ENCODE peak calls at places on chromosomes 16 and 17, in six cellular contexts. A is A549, X is endothelial cell of umbilical vein, K is GM12878, C is K562, S is HepG2. P is an unnamed sample.

GRCh38 chr16:48450367-48450766 is 65.2 kb upstream of the SIAH1 start:
- DNase-seq in A (no peak), S (no peak), K (no peak), C (no peak), X (no peak), P (no peak)

GRCh38 chr16:49557070-49557446 is 183.5 kb downstream of the C16orf78 start:
- DNase-seq in X (no peak), A (no peak), C (no peak), K (no peak), S (peak), P (no peak)

GRCh38 chr16:10840703-10841102 is 22.1 kb upstream of the TVP23A start:
- DNase-seq in C (no peak), K (no peak), X (no peak), S (no peak), A (no peak), P (no peak)

GRCh38 chr16:70162041-70162451 is 11.5 kb upstream of the CLEC18C start:
- DNase-seq in C (peak), S (peak), X (peak), A (peak), K (no peak), P (peak)

GRCh38 chr17:7932483-7932891 is 481 bp downstream of the CNTROB start:
- DNase-seq in S (peak), K (no peak), A (peak), C (no peak), X (peak), P (peak)

GRCh38 chr17:28738680-28739384 is 5.0 kb upstream of the TRAF4 start:
- DNase-seq in K (peak), A (no peak), C (no peak), S (no peak), X (no peak), P (no peak)

GRCh38 chr16:19717319-19717718 is 708 bp downstream of the KNOP1 start:
- DNase-seq in A (no peak), C (no peak), X (no peak), K (no peak), S (no peak), P (peak)

GRCh38 chr17:76199466-76199865 is 40.8 kb downstream of the RNF157 start:
- DNase-seq in C (no peak), K (no peak), A (no peak), X (no peak), S (no peak), P (no peak)

GRCh38 chr17:51260237-51260959 is at the start of gene UTP18:
- DNase-seq in C (peak), X (peak), K (peak), S (peak), A (peak), P (peak)

GRCh38 chr17:6257339-6257738 is 177.6 kb downstream of the AIPL1 start:
- DNase-seq in X (peak), S (no peak), C (no peak), A (no peak), K (no peak), P (no peak)

GRCh38 chr17:27203241-27203640 is 90.7 kb upstream of the WSB1 start:
- DNase-seq in C (no peak), K (no peak), X (no peak), A (no peak), S (no peak), P (no peak)

GRCh38 chr16:31360296-31360695 is 5.3 kb downstream of the ITGAX start:
- DNase-seq in A (no peak), C (no peak), S (no peak), K (no peak), X (no peak), P (peak)
- TF ChIP-seq MYC in A (no peak), C (no peak), S (no peak), K (no peak), X (no peak), P (no peak)

GRCh38 chr17:29867643-29868181 is 62.3 kb downstream of the SSH2 start:
- DNase-seq in K (no peak), A (no peak), S (no peak), C (no peak), X (peak), P (peak)
- TF ChIP-seq CTCF in K (no peak), A (peak), S (peak), C (no peak), X (no peak), P (no peak)

DNA sequence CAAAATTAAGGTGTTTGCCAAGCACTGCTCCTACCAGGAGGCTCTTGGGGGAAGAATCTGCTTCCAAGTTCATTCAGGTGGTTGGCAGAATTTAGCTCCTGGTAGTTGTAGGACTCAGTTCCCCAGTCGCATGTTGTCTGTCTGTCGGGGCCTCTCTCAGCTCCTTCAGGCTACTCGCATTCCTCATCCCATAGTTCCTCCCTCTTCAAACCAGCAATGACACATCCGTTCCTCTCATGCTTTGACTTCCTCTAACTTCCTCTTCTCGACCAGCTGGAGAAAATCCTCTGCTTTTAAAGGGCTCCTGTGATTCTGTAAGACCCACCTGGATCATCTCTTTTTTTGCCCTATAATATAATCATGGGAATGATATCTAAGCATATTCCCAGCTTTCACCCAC is 108.1 kb downstream of the PMP22 start:
- DNase-seq in C (no peak), K (no peak), X (no peak), A (no peak), S (no peak), P (peak)
- TF ChIP-seq MYC in C (no peak), K (no peak), X (no peak), A (no peak), S (no peak), P (no peak)

DNA sequence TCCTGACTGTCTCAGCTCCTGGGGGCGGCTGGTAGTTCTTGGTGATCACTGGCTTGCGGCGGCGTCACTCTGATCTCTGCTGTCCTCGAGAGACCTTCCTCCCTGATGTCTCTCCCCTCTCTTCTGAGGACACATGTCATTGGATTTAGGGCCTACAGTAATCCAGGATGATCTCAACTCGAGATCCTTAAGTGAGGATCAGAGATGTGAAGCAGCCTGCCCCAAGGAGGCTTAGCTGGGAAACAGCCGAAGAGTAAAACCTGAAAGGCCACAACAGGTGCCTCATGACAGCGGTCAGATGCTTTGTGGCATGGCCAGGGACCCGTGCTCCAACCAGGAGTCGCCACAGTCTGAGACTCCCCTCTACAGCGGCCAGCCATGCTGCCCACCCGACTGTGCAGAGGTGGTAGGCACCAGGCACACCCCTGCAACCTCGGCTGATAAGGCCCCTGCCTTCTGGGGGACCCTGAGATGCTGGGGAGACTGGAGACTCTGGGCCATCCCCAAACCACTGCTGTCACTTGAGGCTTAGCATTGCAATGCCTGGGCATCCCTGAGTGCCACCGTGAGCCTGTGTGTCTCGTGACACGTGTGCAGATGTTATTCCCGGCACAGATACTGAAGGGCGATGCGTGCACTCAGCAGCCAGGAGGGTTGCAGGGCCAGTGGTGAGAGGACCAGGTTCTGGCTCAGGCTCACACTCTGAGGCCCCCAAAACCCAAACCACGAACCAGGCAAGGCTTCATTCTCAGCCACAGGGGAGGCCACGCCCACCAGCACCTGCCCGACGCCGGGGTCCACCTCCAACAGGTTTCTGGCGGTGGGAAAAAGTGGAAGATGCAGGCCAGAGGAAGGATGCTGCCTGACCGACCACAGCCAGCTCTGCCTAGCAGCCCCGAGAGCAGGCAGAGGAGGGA is 30.2 kb upstream of the SLC38A10 start:
- DNase-seq in X (no peak), S (no peak), C (no peak), A (no peak), K (no peak), P (no peak)
- TF ChIP-seq CTCF in X (no peak), S (no peak), C (no peak), A (no peak), K (no peak), P (no peak)

GRCh38 chr16:21302454-21302853 is 24.4 kb upstream of the CRYM start:
- DNase-seq in X (no peak), A (no peak), K (no peak), C (no peak), S (no peak), P (no peak)
- TF ChIP-seq MYC in X (no peak), A (no peak), K (no peak), C (no peak), S (no peak), P (no peak)

GRCh38 chr17:37207103-37207502 is 168.7 kb upstream of the C17orf78 start:
- DNase-seq in K (no peak), A (no peak), C (no peak), X (no peak), S (no peak), P (no peak)

GRCh38 chr17:37206299-37206698 is 169.5 kb upstream of the C17orf78 start:
- DNase-seq in A (no peak), K (no peak), S (no peak), C (no peak), X (no peak), P (no peak)

GRCh38 chr17:37213927-37214326 is 161.9 kb upstream of the C17orf78 start:
- DNase-seq in K (no peak), A (no peak), X (no peak), S (no peak), C (no peak), P (no peak)

GRCh38 chr17:37212184-37212583 is 163.6 kb upstream of the C17orf78 start:
- DNase-seq in X (peak), S (no peak), A (no peak), K (no peak), C (no peak), P (peak)
- TF ChIP-seq CTCF in X (peak), S (no peak), A (no peak), K (no peak), C (peak), P (no peak)